ENCODE peak calls at places on chromosomes 4 and X, in eight cellular contexts. One of them, this sample, is unnamed.

GRCh38 chrX:149871940-149872339 is 9.0 kb upstream of the MAGEA8 start:
- DNase-seq in T follicular helper cell: no peak
- DNase-seq in hypothalamus: no peak
- DNase-seq in Right ventricle myocardium superior: no peak
- DNase-seq in NCI-H2081 treated with DMSO at 0.1 percent for 48 hours: no peak
- DNase-seq in psoas muscle: no peak
- DNase-seq in stimulated activated CD8-positive, alpha-beta memory T cell treated with anti-CD3 and anti-CD28 coated beads, Interleukin-7, amount 100 ng/mL, for 4 hours: peak
- DNase-seq in Peyer's patch: no peak
- DNase-seq in this sample: peak

GRCh38 chrX:15269618-15270521 is at the start of gene ASB9:
- DNase-seq in psoas muscle: no peak
- DNase-seq in T follicular helper cell: no peak
- DNase-seq in stimulated activated CD8-positive, alpha-beta memory T cell treated with anti-CD3 and anti-CD28 coated beads, Interleukin-7, amount 100 ng/mL, for 4 hours: no peak
- DNase-seq in Right ventricle myocardium superior: peak
- DNase-seq in Peyer's patch: peak
- DNase-seq in hypothalamus: no peak
- DNase-seq in NCI-H2081 treated with DMSO at 0.1 percent for 48 hours: no peak
- DNase-seq in this sample: peak

GRCh38 chr4:188270273-188271069 is 131.2 kb downstream of the TRIML1 start:
- DNase-seq in psoas muscle: no peak
- DNase-seq in Peyer's patch: no peak
- DNase-seq in NCI-H2081 treated with DMSO at 0.1 percent for 48 hours: no peak
- DNase-seq in stimulated activated CD8-positive, alpha-beta memory T cell treated with anti-CD3 and anti-CD28 coated beads, Interleukin-7, amount 100 ng/mL, for 4 hours: no peak
- DNase-seq in hypothalamus: no peak
- DNase-seq in Right ventricle myocardium superior: no peak
- DNase-seq in T follicular helper cell: no peak
- DNase-seq in this sample: no peak

GRCh38 chr4:3824521-3825270 is 58.5 kb downstream of the ADRA2C start:
- DNase-seq in Peyer's patch: no peak
- DNase-seq in T follicular helper cell: no peak
- DNase-seq in hypothalamus: no peak
- DNase-seq in psoas muscle: no peak
- DNase-seq in stimulated activated CD8-positive, alpha-beta memory T cell treated with anti-CD3 and anti-CD28 coated beads, Interleukin-7, amount 100 ng/mL, for 4 hours: no peak
- DNase-seq in Right ventricle myocardium superior: peak
- DNase-seq in NCI-H2081 treated with DMSO at 0.1 percent for 48 hours: no peak
- DNase-seq in this sample: no peak

GRCh38 chr4:142128529-142128928 is 492.1 kb downstream of the IL15 start:
- DNase-seq in Peyer's patch: no peak
- DNase-seq in psoas muscle: no peak
- DNase-seq in hypothalamus: no peak
- DNase-seq in Right ventricle myocardium superior: peak
- DNase-seq in NCI-H2081 treated with DMSO at 0.1 percent for 48 hours: no peak
- DNase-seq in stimulated activated CD8-positive, alpha-beta memory T cell treated with anti-CD3 and anti-CD28 coated beads, Interleukin-7, amount 100 ng/mL, for 4 hours: no peak
- DNase-seq in T follicular helper cell: no peak
- DNase-seq in this sample: peak

GRCh38 chr4:65600656-65601055 is 69.6 kb downstream of the EPHA5 start:
- DNase-seq in Right ventricle myocardium superior: no peak
- DNase-seq in Peyer's patch: no peak
- DNase-seq in NCI-H2081 treated with DMSO at 0.1 percent for 48 hours: no peak
- DNase-seq in T follicular helper cell: no peak
- DNase-seq in stimulated activated CD8-positive, alpha-beta memory T cell treated with anti-CD3 and anti-CD28 coated beads, Interleukin-7, amount 100 ng/mL, for 4 hours: no peak
- DNase-seq in hypothalamus: no peak
- DNase-seq in psoas muscle: no peak
- DNase-seq in this sample: peak

GRCh38 chr4:180932365-180933001 is 1310.7 kb upstream of the TENM3 start:
- DNase-seq in T follicular helper cell: no peak
- DNase-seq in NCI-H2081 treated with DMSO at 0.1 percent for 48 hours: no peak
- DNase-seq in hypothalamus: no peak
- DNase-seq in stimulated activated CD8-positive, alpha-beta memory T cell treated with anti-CD3 and anti-CD28 coated beads, Interleukin-7, amount 100 ng/mL, for 4 hours: no peak
- DNase-seq in psoas muscle: no peak
- DNase-seq in Peyer's patch: no peak
- DNase-seq in Right ventricle myocardium superior: no peak
- DNase-seq in this sample: no peak

GRCh38 chr4:189656551-189657165 is 284.0 kb upstream of the FRG1 start:
- DNase-seq in Right ventricle myocardium superior: no peak
- DNase-seq in psoas muscle: no peak
- DNase-seq in Peyer's patch: no peak
- DNase-seq in T follicular helper cell: no peak
- DNase-seq in NCI-H2081 treated with DMSO at 0.1 percent for 48 hours: no peak
- DNase-seq in hypothalamus: no peak
- DNase-seq in stimulated activated CD8-positive, alpha-beta memory T cell treated with anti-CD3 and anti-CD28 coated beads, Interleukin-7, amount 100 ng/mL, for 4 hours: no peak
- DNase-seq in this sample: no peak

GRCh38 chr4:5037553-5038551 is 13.4 kb upstream of the STK32B start:
- DNase-seq in stimulated activated CD8-positive, alpha-beta memory T cell treated with anti-CD3 and anti-CD28 coated beads, Interleukin-7, amount 100 ng/mL, for 4 hours: no peak
- DNase-seq in T follicular helper cell: no peak
- DNase-seq in psoas muscle: no peak
- DNase-seq in hypothalamus: no peak
- DNase-seq in Peyer's patch: no peak
- DNase-seq in Right ventricle myocardium superior: no peak
- DNase-seq in NCI-H2081 treated with DMSO at 0.1 percent for 48 hours: no peak
- DNase-seq in this sample: peak

GRCh38 chr4:1981251-1982055 is 27.3 kb downstream of the NELFA start:
- DNase-seq in NCI-H2081 treated with DMSO at 0.1 percent for 48 hours: no peak
- DNase-seq in Peyer's patch: no peak
- DNase-seq in psoas muscle: no peak
- DNase-seq in hypothalamus: no peak
- DNase-seq in T follicular helper cell: no peak
- DNase-seq in Right ventricle myocardium superior: no peak
- DNase-seq in stimulated activated CD8-positive, alpha-beta memory T cell treated with anti-CD3 and anti-CD28 coated beads, Interleukin-7, amount 100 ng/mL, for 4 hours: no peak
- DNase-seq in this sample: no peak

GRCh38 chrX:109374276-109374960 is 107.5 kb downstream of the GUCY2F start:
- DNase-seq in hypothalamus: no peak
- DNase-seq in Peyer's patch: no peak
- DNase-seq in psoas muscle: no peak
- DNase-seq in T follicular helper cell: no peak
- DNase-seq in NCI-H2081 treated with DMSO at 0.1 percent for 48 hours: no peak
- DNase-seq in stimulated activated CD8-positive, alpha-beta memory T cell treated with anti-CD3 and anti-CD28 coated beads, Interleukin-7, amount 100 ng/mL, for 4 hours: no peak
- DNase-seq in Right ventricle myocardium superior: no peak
- DNase-seq in this sample: no peak